ENCODE peak calls at places on chromosome 2, in seven cellular contexts. One of them, this sample, is unnamed.

GRCh38 chr2:13000644-13001375 is 284.1 kb downstream of the TRIB2 start:
- DNase-seq in GM12865: no peak
- DNase-seq in psoas muscle: no peak
- DNase-seq in COR-L47: no peak
- DNase-seq in lower leg skin: no peak
- DNase-seq in hepatocyte: peak; percentile 49
- DNase-seq in stimulated activated CD4-positive, alpha-beta T cell treated with anti-CD3 and anti-CD28 coated beads, Interleukin-2, amount 100 ng/mL, for 24 hours: no peak
- DNase-seq in this sample: no peak

GRCh38 chr2:117958186-117958585 is 55.7 kb downstream of the CCDC93 start:
- DNase-seq in GM12865: no peak
- DNase-seq in psoas muscle: no peak
- DNase-seq in COR-L47: no peak
- DNase-seq in lower leg skin: no peak
- DNase-seq in hepatocyte: peak; percentile 43
- DNase-seq in stimulated activated CD4-positive, alpha-beta T cell treated with anti-CD3 and anti-CD28 coated beads, Interleukin-2, amount 100 ng/mL, for 24 hours: no peak
- DNase-seq in this sample: no peak

GRCh38 chr2:236163483-236164200 is 4.5 kb downstream of the GBX2 start:
- DNase-seq in GM12865: no peak
- DNase-seq in psoas muscle: no peak
- DNase-seq in COR-L47: no peak
- DNase-seq in lower leg skin: no peak
- DNase-seq in hepatocyte: no peak
- DNase-seq in stimulated activated CD4-positive, alpha-beta T cell treated with anti-CD3 and anti-CD28 coated beads, Interleukin-2, amount 100 ng/mL, for 24 hours: no peak
- DNase-seq in this sample: peak; percentile 28

GRCh38 chr2:26241928-26242436 is 2.5 kb downstream of the HADHA start:
- DNase-seq in GM12865: no peak
- DNase-seq in psoas muscle: no peak
- DNase-seq in COR-L47: no peak
- DNase-seq in lower leg skin: no peak
- DNase-seq in hepatocyte: no peak
- DNase-seq in stimulated activated CD4-positive, alpha-beta T cell treated with anti-CD3 and anti-CD28 coated beads, Interleukin-2, amount 100 ng/mL, for 24 hours: no peak
- DNase-seq in this sample: no peak

GRCh38 chr2:14234911-14235310 is 397.6 kb upstream of the LRATD1 start:
- DNase-seq in GM12865: no peak
- DNase-seq in psoas muscle: no peak
- DNase-seq in COR-L47: no peak
- DNase-seq in lower leg skin: no peak
- DNase-seq in hepatocyte: no peak
- DNase-seq in stimulated activated CD4-positive, alpha-beta T cell treated with anti-CD3 and anti-CD28 coated beads, Interleukin-2, amount 100 ng/mL, for 24 hours: no peak
- DNase-seq in this sample: no peak

GRCh38 chr2:84338069-84338468 is 121.0 kb downstream of the SUCLG1 start:
- DNase-seq in GM12865: no peak
- DNase-seq in psoas muscle: no peak
- DNase-seq in COR-L47: no peak
- DNase-seq in lower leg skin: no peak
- DNase-seq in hepatocyte: no peak
- DNase-seq in stimulated activated CD4-positive, alpha-beta T cell treated with anti-CD3 and anti-CD28 coated beads, Interleukin-2, amount 100 ng/mL, for 24 hours: no peak
- DNase-seq in this sample: no peak

GRCh38 chr2:66813976-66814375 is 379.1 kb downstream of the MEIS1 start:
- DNase-seq in GM12865: no peak
- DNase-seq in psoas muscle: no peak
- DNase-seq in COR-L47: no peak
- DNase-seq in lower leg skin: no peak
- DNase-seq in hepatocyte: no peak
- DNase-seq in stimulated activated CD4-positive, alpha-beta T cell treated with anti-CD3 and anti-CD28 coated beads, Interleukin-2, amount 100 ng/mL, for 24 hours: no peak
- DNase-seq in this sample: no peak

GRCh38 chr2:97645112-97645699 is 656 bp upstream of the COX5B start:
- DNase-seq in GM12865: peak; percentile 26
- DNase-seq in psoas muscle: peak; percentile 68
- DNase-seq in COR-L47: no peak
- DNase-seq in lower leg skin: no peak
- DNase-seq in hepatocyte: no peak
- DNase-seq in stimulated activated CD4-positive, alpha-beta T cell treated with anti-CD3 and anti-CD28 coated beads, Interleukin-2, amount 100 ng/mL, for 24 hours: no peak
- DNase-seq in this sample: no peak

GRCh38 chr2:108583903-108584520 is 49.7 kb downstream of the LIMS1 start:
- DNase-seq in GM12865: peak; percentile 83
- DNase-seq in psoas muscle: peak; percentile 48
- DNase-seq in COR-L47: peak; percentile 76
- DNase-seq in lower leg skin: peak; percentile 75
- DNase-seq in hepatocyte: peak; percentile 88
- DNase-seq in stimulated activated CD4-positive, alpha-beta T cell treated with anti-CD3 and anti-CD28 coated beads, Interleukin-2, amount 100 ng/mL, for 24 hours: peak; percentile 41
- DNase-seq in this sample: no peak

GRCh38 chr2:97805776-97806175 is 92.4 kb downstream of the ZAP70 start:
- DNase-seq in GM12865: no peak
- DNase-seq in psoas muscle: no peak
- DNase-seq in COR-L47: no peak
- DNase-seq in lower leg skin: no peak
- DNase-seq in hepatocyte: no peak
- DNase-seq in stimulated activated CD4-positive, alpha-beta T cell treated with anti-CD3 and anti-CD28 coated beads, Interleukin-2, amount 100 ng/mL, for 24 hours: no peak
- DNase-seq in this sample: no peak

GRCh38 chr2:240319221-240319854 is 116.1 kb upstream of the GPC1 start:
- DNase-seq in GM12865: no peak
- DNase-seq in psoas muscle: no peak
- DNase-seq in COR-L47: no peak
- DNase-seq in lower leg skin: no peak
- DNase-seq in hepatocyte: no peak
- DNase-seq in stimulated activated CD4-positive, alpha-beta T cell treated with anti-CD3 and anti-CD28 coated beads, Interleukin-2, amount 100 ng/mL, for 24 hours: no peak
- DNase-seq in this sample: peak; percentile 62

GRCh38 chr2:53770264-53770663 is 2.7 kb downstream of the CHAC2 start:
- DNase-seq in GM12865: no peak
- DNase-seq in psoas muscle: no peak
- DNase-seq in COR-L47: no peak
- DNase-seq in lower leg skin: no peak
- DNase-seq in hepatocyte: no peak
- DNase-seq in stimulated activated CD4-positive, alpha-beta T cell treated with anti-CD3 and anti-CD28 coated beads, Interleukin-2, amount 100 ng/mL, for 24 hours: no peak
- DNase-seq in this sample: no peak